ENCODE peak calls at places on chromosome 7, in eight cellular contexts. One of them, this sample, is unnamed.

GRCh38 chr7:112290065-112290464 is 83.6 kb downstream of the ZNF277 start:
- DNase-seq in sigmoid colon: no peak
- DNase-seq in H1: no peak
- DNase-seq in A549: no peak
- DNase-seq in upper lobe of left lung: no peak
- DNase-seq in uterus: no peak
- DNase-seq in prostate gland: no peak
- DNase-seq in IMR-90: peak; percentile 48
- DNase-seq in this sample: no peak

GRCh38 chr7:28921822-28922221 is 36.3 kb downstream of the TRIL start:
- DNase-seq in uterus: peak; percentile 48
- DNase-seq in sigmoid colon: peak; percentile 71
- DNase-seq in IMR-90: peak; percentile 68
- DNase-seq in prostate gland: peak; percentile 63
- DNase-seq in upper lobe of left lung: peak; percentile 32
- DNase-seq in A549: peak; percentile 58
- DNase-seq in H1: no peak
- DNase-seq in this sample: no peak

GRCh38 chr7:133389727-133390126 is 136.8 kb downstream of the EXOC4 start:
- DNase-seq in H1: no peak
- DNase-seq in A549: no peak
- DNase-seq in sigmoid colon: no peak
- DNase-seq in uterus: no peak
- DNase-seq in IMR-90: no peak
- DNase-seq in prostate gland: no peak
- DNase-seq in upper lobe of left lung: no peak
- DNase-seq in this sample: no peak

GRCh38 chr7:155193716-155194115 is 104.0 kb upstream of the INSIG1 start:
- DNase-seq in IMR-90: no peak
- DNase-seq in A549: no peak
- DNase-seq in H1: no peak
- DNase-seq in upper lobe of left lung: no peak
- DNase-seq in sigmoid colon: peak; percentile 9
- DNase-seq in uterus: no peak
- DNase-seq in prostate gland: no peak
- DNase-seq in this sample: no peak

GRCh38 chr7:157318015-157318706 is 18.6 kb upstream of the DNAJB6 start:
- DNase-seq in sigmoid colon: no peak
- DNase-seq in H1: no peak
- DNase-seq in uterus: no peak
- DNase-seq in IMR-90: peak; percentile 71
- DNase-seq in A549: no peak
- DNase-seq in prostate gland: peak; percentile 47
- DNase-seq in upper lobe of left lung: peak; percentile 69
- DNase-seq in this sample: no peak

GRCh38 chr7:42053834-42054233 is 183.2 kb downstream of the GLI3 start:
- DNase-seq in H1: no peak
- DNase-seq in IMR-90: peak; percentile 15
- DNase-seq in sigmoid colon: no peak
- DNase-seq in upper lobe of left lung: no peak
- DNase-seq in uterus: no peak
- DNase-seq in prostate gland: no peak
- DNase-seq in A549: no peak
- DNase-seq in this sample: no peak

GRCh38 chr7:143417734-143418378 is 9.2 kb upstream of the EPHA1 start:
- DNase-seq in prostate gland: no peak
- DNase-seq in A549: no peak
- DNase-seq in sigmoid colon: no peak
- DNase-seq in IMR-90: peak; percentile 26
- DNase-seq in upper lobe of left lung: no peak
- DNase-seq in uterus: no peak
- DNase-seq in H1: no peak
- DNase-seq in this sample: no peak

GRCh38 chr7:124208173-124208572 is 175.3 kb upstream of the TMEM229A start:
- DNase-seq in prostate gland: no peak
- DNase-seq in IMR-90: no peak
- DNase-seq in sigmoid colon: no peak
- DNase-seq in upper lobe of left lung: no peak
- DNase-seq in H1: no peak
- DNase-seq in A549: no peak
- DNase-seq in uterus: no peak
- DNase-seq in this sample: no peak

GRCh38 chr7:138001529-138002095 is at the start of gene CREB3L2:
- DNase-seq in prostate gland: peak; percentile 35
- DNase-seq in upper lobe of left lung: peak; percentile 83
- DNase-seq in H1: no peak
- DNase-seq in sigmoid colon: no peak
- DNase-seq in uterus: peak; percentile 59
- DNase-seq in A549: peak; percentile 30
- DNase-seq in IMR-90: peak; percentile 57
- DNase-seq in this sample: peak; percentile 45

GRCh38 chr7:99079104-99079503 is 64.8 kb downstream of the SMURF1 start:
- DNase-seq in uterus: no peak
- DNase-seq in sigmoid colon: no peak
- DNase-seq in H1: no peak
- DNase-seq in prostate gland: peak; percentile 69
- DNase-seq in IMR-90: no peak
- DNase-seq in upper lobe of left lung: peak; percentile 57
- DNase-seq in A549: no peak
- DNase-seq in this sample: no peak

GRCh38 chr7:8226526-8226925 is 35.4 kb downstream of the ICA1 start:
- DNase-seq in A549: no peak
- DNase-seq in uterus: no peak
- DNase-seq in H1: no peak
- DNase-seq in upper lobe of left lung: no peak
- DNase-seq in prostate gland: no peak
- DNase-seq in sigmoid colon: no peak
- DNase-seq in IMR-90: no peak
- DNase-seq in this sample: no peak

GRCh38 chr7:127930341-127931328 is 100.6 kb downstream of the LRRC4 start:
- DNase-seq in A549: no peak
- DNase-seq in H1: no peak
- DNase-seq in sigmoid colon: no peak
- DNase-seq in uterus: no peak
- DNase-seq in upper lobe of left lung: no peak
- DNase-seq in IMR-90: no peak
- DNase-seq in prostate gland: no peak
- DNase-seq in this sample: no peak

GRCh38 chr7:151586531-151587270 is 67.0 kb upstream of the RHEB start:
- DNase-seq in A549: no peak
- DNase-seq in H1: no peak
- DNase-seq in IMR-90: no peak
- DNase-seq in upper lobe of left lung: no peak
- DNase-seq in sigmoid colon: no peak
- DNase-seq in prostate gland: no peak
- DNase-seq in uterus: no peak
- DNase-seq in this sample: no peak

GRCh38 chr7:73671857-73672445 is 4.3 kb downstream of the VPS37D start:
- DNase-seq in sigmoid colon: no peak
- DNase-seq in A549: no peak
- DNase-seq in IMR-90: no peak
- DNase-seq in H1: no peak
- DNase-seq in uterus: no peak
- DNase-seq in upper lobe of left lung: no peak
- DNase-seq in prostate gland: no peak
- DNase-seq in this sample: no peak

GRCh38 chr7:7176421-7177043 is 5.8 kb upstream of the C1GALT1 start:
- DNase-seq in prostate gland: no peak
- DNase-seq in H1: no peak
- DNase-seq in uterus: no peak
- DNase-seq in sigmoid colon: no peak
- DNase-seq in IMR-90: peak; percentile 91
- DNase-seq in upper lobe of left lung: peak; percentile 21
- DNase-seq in A549: peak; percentile 33
- DNase-seq in this sample: no peak

GRCh38 chr7:30968747-30969603 is 5.2 kb downstream of the GHRHR start:
- DNase-seq in upper lobe of left lung: peak; percentile 59
- DNase-seq in A549: no peak
- DNase-seq in IMR-90: no peak
- DNase-seq in H1: no peak
- DNase-seq in prostate gland: peak; percentile 46
- DNase-seq in uterus: no peak
- DNase-seq in sigmoid colon: peak; percentile 59
- DNase-seq in this sample: no peak
- H3K27ac ChIP-seq in upper lobe of left lung: no peak overlapping the region
- H3K27ac ChIP-seq in A549: no peak overlapping the region
- H3K27ac ChIP-seq in IMR-90: no peak overlapping the region
- H3K27ac ChIP-seq in H1: no peak overlapping the region
- H3K27ac ChIP-seq in prostate gland: no peak overlapping the region
- H3K27ac ChIP-seq in uterus: no peak overlapping the region
- H3K27ac ChIP-seq in sigmoid colon: no peak overlapping the region
- H3K27ac ChIP-seq in this sample: no peak overlapping the region

DNA sequence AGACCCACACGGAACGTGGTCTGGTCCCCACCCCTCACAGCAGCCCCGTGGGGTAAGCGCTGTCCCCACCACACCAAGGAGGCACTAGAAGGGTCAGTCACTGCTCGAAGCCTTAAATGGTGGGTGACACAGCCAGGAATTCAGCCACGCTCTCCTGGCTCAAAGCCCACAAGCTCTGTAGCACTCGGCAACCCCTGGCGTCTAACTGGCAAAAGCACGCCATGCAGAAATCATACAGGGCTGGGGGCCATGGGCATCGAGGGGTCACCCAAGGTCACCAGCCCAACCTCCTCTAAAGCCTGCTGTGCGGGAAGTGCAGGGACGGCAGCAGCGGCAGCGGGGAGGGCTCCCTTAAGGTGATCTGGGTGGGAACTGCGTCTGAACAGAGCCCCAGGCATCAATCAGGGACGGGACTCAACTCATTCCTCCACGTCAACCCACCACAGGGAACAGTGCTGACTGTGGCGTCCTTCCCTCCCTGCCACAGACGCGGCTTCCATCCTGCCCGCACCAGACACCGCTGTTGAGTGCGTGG is 7.8 kb downstream of the GPER1 start:
- DNase-seq in uterus: no peak
- DNase-seq in upper lobe of left lung: no peak
- DNase-seq in sigmoid colon: no peak
- DNase-seq in A549: no peak
- DNase-seq in prostate gland: no peak
- DNase-seq in H1: no peak
- DNase-seq in IMR-90: no peak
- DNase-seq in this sample: no peak
- H3K4me3 ChIP-seq in uterus: no peak overlapping the region
- H3K4me3 ChIP-seq in upper lobe of left lung: peak overlapping the region; percentile 36
- H3K4me3 ChIP-seq in sigmoid colon: no peak overlapping the region
- H3K4me3 ChIP-seq in A549: no peak overlapping the region
- H3K4me3 ChIP-seq in prostate gland: no peak overlapping the region
- H3K4me3 ChIP-seq in H1: no peak overlapping the region
- H3K4me3 ChIP-seq in IMR-90: no peak overlapping the region
- H3K4me3 ChIP-seq in this sample: no peak overlapping the region

GRCh38 chr7:72163266-72163665 is 248.9 kb downstream of the CALN1 start:
- DNase-seq in IMR-90: no peak
- DNase-seq in A549: no peak
- DNase-seq in prostate gland: no peak
- DNase-seq in H1: no peak
- DNase-seq in sigmoid colon: no peak
- DNase-seq in uterus: no peak
- DNase-seq in upper lobe of left lung: no peak
- DNase-seq in this sample: no peak

DNA sequence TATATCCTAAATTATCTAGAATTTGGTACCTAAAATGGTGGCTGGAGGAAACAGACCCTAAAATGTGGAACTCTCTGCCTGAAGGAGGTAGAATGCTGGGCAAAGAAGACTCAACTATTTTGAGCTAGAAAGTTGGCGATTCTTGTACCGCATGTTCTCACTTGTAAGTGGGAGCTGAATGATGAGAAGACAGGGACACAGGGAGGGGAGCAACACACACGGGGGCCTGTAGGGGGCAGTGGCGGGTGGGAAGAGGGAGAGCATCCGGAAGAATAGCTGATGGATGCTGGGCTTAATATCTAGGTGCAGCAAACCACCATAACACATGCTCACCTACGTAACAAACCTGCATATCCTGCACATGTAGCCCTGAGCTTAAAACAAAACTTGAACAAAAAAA is 250.6 kb downstream of the CALN1 start:
- DNase-seq in IMR-90: no peak
- DNase-seq in sigmoid colon: no peak
- DNase-seq in prostate gland: no peak
- DNase-seq in upper lobe of left lung: no peak
- DNase-seq in A549: no peak
- DNase-seq in uterus: no peak
- DNase-seq in H1: peak; percentile 89
- DNase-seq in this sample: no peak
- TF ChIP-seq POLR2A in IMR-90: no peak
- TF ChIP-seq POLR2A in sigmoid colon: no peak
- TF ChIP-seq POLR2A in prostate gland: no peak
- TF ChIP-seq POLR2A in upper lobe of left lung: no peak
- TF ChIP-seq POLR2A in A549: no peak
- TF ChIP-seq POLR2A in uterus: no peak
- TF ChIP-seq POLR2A in H1: no peak
- TF ChIP-seq POLR2A in this sample: no peak

GRCh38 chr7:77687747-77688144 is 8.5 kb upstream of the RSBN1L start:
- DNase-seq in A549: no peak
- DNase-seq in uterus: no peak
- DNase-seq in H1: no peak
- DNase-seq in IMR-90: no peak
- DNase-seq in sigmoid colon: no peak
- DNase-seq in upper lobe of left lung: peak; percentile 46
- DNase-seq in prostate gland: no peak
- DNase-seq in this sample: no peak

GRCh38 chr7:77685219-77685618 is 11.0 kb upstream of the RSBN1L start:
- DNase-seq in prostate gland: peak; percentile 86
- DNase-seq in H1: no peak
- DNase-seq in sigmoid colon: no peak
- DNase-seq in uterus: no peak
- DNase-seq in A549: no peak
- DNase-seq in IMR-90: no peak
- DNase-seq in upper lobe of left lung: peak; percentile 69
- DNase-seq in this sample: no peak

GRCh38 chr7:77690289-77690688 is 6.0 kb upstream of the RSBN1L start:
- DNase-seq in IMR-90: no peak
- DNase-seq in A549: no peak
- DNase-seq in upper lobe of left lung: no peak
- DNase-seq in prostate gland: no peak
- DNase-seq in uterus: no peak
- DNase-seq in H1: no peak
- DNase-seq in sigmoid colon: no peak
- DNase-seq in this sample: no peak

GRCh38 chr7:77684030-77684429 is 12.2 kb upstream of the RSBN1L start:
- DNase-seq in sigmoid colon: no peak
- DNase-seq in prostate gland: peak; percentile 22
- DNase-seq in upper lobe of left lung: no peak
- DNase-seq in H1: peak; percentile 35
- DNase-seq in A549: no peak
- DNase-seq in uterus: peak; percentile 25
- DNase-seq in IMR-90: peak; percentile 70
- DNase-seq in this sample: no peak

DNA sequence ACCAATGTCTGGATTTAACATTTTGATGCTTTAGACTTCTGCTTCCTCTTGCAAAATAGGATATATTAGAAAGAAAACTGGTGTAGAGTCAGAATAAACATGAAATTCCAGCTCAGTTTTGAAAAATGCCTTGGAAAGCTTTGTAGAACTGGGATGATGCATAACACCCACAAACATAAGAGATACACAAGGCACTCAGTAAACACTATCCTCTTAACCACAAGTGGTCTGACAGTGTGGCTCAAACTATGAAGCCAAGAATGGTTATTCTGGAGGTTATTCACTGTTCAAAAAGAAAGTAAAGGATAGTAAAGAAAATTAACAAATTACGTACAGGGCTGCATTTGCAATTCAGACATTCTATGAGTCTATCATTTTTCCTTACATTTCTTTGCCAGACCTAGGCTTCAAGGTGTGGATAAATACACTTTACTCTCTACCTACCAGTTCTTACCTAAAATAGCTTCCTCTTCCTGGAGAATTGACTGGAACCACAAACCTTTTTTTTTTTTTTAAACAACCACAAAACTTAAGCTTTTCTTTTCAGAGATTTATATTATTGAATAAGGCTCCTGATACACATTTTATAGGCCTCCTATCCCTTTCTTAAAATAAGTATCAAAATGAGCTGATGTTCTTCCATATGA is 9.0 kb upstream of the RSBN1L start:
- DNase-seq in sigmoid colon: no peak
- DNase-seq in IMR-90: peak; percentile 85
- DNase-seq in prostate gland: no peak
- DNase-seq in A549: no peak
- DNase-seq in H1: no peak
- DNase-seq in upper lobe of left lung: no peak
- DNase-seq in uterus: no peak
- DNase-seq in this sample: no peak
- H3K27ac ChIP-seq in sigmoid colon: peak overlapping the region; percentile 9
- H3K27ac ChIP-seq in IMR-90: no peak overlapping the region
- H3K27ac ChIP-seq in prostate gland: no peak overlapping the region
- H3K27ac ChIP-seq in A549: no peak overlapping the region
- H3K27ac ChIP-seq in H1: no peak overlapping the region
- H3K27ac ChIP-seq in upper lobe of left lung: peak overlapping the region; percentile 75
- H3K27ac ChIP-seq in uterus: no peak overlapping the region
- H3K27ac ChIP-seq in this sample: peak overlapping the region; percentile 23

This sample was measured in esophagus squamous epithelium.